ENCODE peak calls at places on chromosomes 13 and 19, in five cellular contexts. One of them, this sample, is unnamed.

GRCh38 chr19:869245-870177 is 10.0 kb downstream of the CFD start:
- DNase-seq in pancreas: no peak
- DNase-seq in ovary: peak
- DNase-seq in CD4-positive, alpha-beta T cell: no peak
- DNase-seq in heart right ventricle: peak
- DNase-seq in this sample: no peak

GRCh38 chr19:33340991-33341390 is 32.5 kb upstream of the CEBPG start:
- DNase-seq in pancreas: no peak
- DNase-seq in ovary: no peak
- DNase-seq in CD4-positive, alpha-beta T cell: no peak
- DNase-seq in heart right ventricle: no peak
- DNase-seq in this sample: no peak

GRCh38 chr13:106522898-106523525 is 12.4 kb downstream of the EFNB2 start:
- DNase-seq in pancreas: no peak
- DNase-seq in ovary: no peak
- DNase-seq in CD4-positive, alpha-beta T cell: no peak
- DNase-seq in heart right ventricle: no peak
- DNase-seq in this sample: no peak

GRCh38 chr13:41621716-41622508 is 164.6 kb downstream of the RGCC start:
- DNase-seq in pancreas: no peak
- DNase-seq in ovary: no peak
- DNase-seq in CD4-positive, alpha-beta T cell: no peak
- DNase-seq in heart right ventricle: no peak
- DNase-seq in this sample: no peak

GRCh38 chr19:44875666-44876418 is 15.2 kb upstream of the TOMM40 start:
- DNase-seq in pancreas: peak
- DNase-seq in ovary: no peak
- DNase-seq in CD4-positive, alpha-beta T cell: no peak
- DNase-seq in heart right ventricle: no peak
- DNase-seq in this sample: no peak

GRCh38 chr19:1141944-1142343 is 32.1 kb downstream of the SBNO2 start:
- DNase-seq in pancreas: no peak
- DNase-seq in ovary: no peak
- DNase-seq in CD4-positive, alpha-beta T cell: no peak
- DNase-seq in heart right ventricle: no peak
- DNase-seq in this sample: no peak

GRCh38 chr19:14517840-14518505 is at the start of gene DNAJB1:
- DNase-seq in pancreas: peak
- DNase-seq in ovary: peak
- DNase-seq in CD4-positive, alpha-beta T cell: peak
- DNase-seq in heart right ventricle: peak
- DNase-seq in this sample: peak

GRCh38 chr19:49780861-49781260 is 14.1 kb downstream of the AP2A1 start:
- DNase-seq in pancreas: no peak
- DNase-seq in ovary: no peak
- DNase-seq in CD4-positive, alpha-beta T cell: no peak
- DNase-seq in heart right ventricle: no peak
- DNase-seq in this sample: no peak

GRCh38 chr13:77857810-77858209 is 60.8 kb downstream of the EDNRB start:
- DNase-seq in pancreas: no peak
- DNase-seq in ovary: no peak
- DNase-seq in CD4-positive, alpha-beta T cell: no peak
- DNase-seq in heart right ventricle: no peak
- DNase-seq in this sample: no peak

GRCh38 chr19:33310606-33311325 is 8.4 kb upstream of the CEBPA start:
- DNase-seq in pancreas: peak
- DNase-seq in ovary: no peak
- DNase-seq in CD4-positive, alpha-beta T cell: no peak
- DNase-seq in heart right ventricle: no peak
- DNase-seq in this sample: no peak

GRCh38 chr13:26583662-26584061 is 26.2 kb downstream of the WASF3 start:
- DNase-seq in pancreas: no peak
- DNase-seq in ovary: no peak
- DNase-seq in CD4-positive, alpha-beta T cell: no peak
- DNase-seq in heart right ventricle: no peak
- DNase-seq in this sample: no peak
- TF ChIP-seq CTCF in pancreas: no peak
- TF ChIP-seq CTCF in ovary: no peak
- TF ChIP-seq CTCF in CD4-positive, alpha-beta T cell: no peak
- TF ChIP-seq CTCF in heart right ventricle: no peak
- TF ChIP-seq CTCF in this sample: no peak

GRCh38 chr13:32415019-32415418 is 12.9 kb downstream of the N4BP2L1 start:
- DNase-seq in pancreas: no peak
- DNase-seq in ovary: no peak
- DNase-seq in CD4-positive, alpha-beta T cell: peak
- DNase-seq in heart right ventricle: no peak
- DNase-seq in this sample: peak
- TF ChIP-seq CTCF in pancreas: no peak
- TF ChIP-seq CTCF in ovary: no peak
- TF ChIP-seq CTCF in CD4-positive, alpha-beta T cell: peak
- TF ChIP-seq CTCF in heart right ventricle: peak
- TF ChIP-seq CTCF in this sample: peak

DNA sequence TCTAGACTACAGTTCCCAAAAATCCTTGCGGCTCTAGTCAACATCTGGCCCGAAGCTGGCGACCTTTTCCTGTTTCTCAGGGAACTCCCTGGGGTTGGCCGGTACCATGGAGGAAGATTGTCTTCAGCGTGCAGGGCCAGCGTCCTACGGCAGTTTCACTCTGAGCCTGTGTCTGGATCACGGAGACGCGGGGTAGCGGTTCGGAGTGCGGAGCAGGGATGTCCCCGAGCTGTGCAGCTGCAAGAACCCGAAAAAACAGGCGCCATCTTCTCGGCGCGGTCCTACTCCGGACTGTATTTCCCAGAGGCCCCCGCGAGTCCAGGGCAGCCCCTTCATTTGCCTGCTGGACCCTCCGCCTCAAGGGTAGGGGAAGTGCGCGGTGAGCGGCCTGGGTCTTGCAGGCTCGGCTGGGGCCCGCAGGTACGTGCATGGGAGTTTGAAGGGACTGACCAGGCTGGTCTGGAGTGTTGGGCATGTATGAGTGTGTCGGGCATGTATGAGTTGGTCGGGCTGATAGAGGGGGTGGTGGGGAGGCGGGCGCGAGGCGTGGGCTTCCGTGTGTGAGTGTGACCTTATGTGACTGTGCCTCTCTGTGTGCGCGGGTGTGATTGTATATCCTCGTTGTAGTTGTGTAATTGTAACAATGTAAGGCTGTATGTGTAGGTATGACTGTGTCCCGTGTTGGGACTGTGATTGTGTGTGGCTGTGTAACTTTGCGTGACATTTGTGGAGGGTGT is at the start of gene ZNF383:
- DNase-seq in pancreas: peak
- DNase-seq in ovary: peak
- DNase-seq in CD4-positive, alpha-beta T cell: peak
- DNase-seq in heart right ventricle: peak
- DNase-seq in this sample: peak
- TF ChIP-seq CTCF in pancreas: no peak
- TF ChIP-seq CTCF in ovary: no peak
- TF ChIP-seq CTCF in CD4-positive, alpha-beta T cell: no peak
- TF ChIP-seq CTCF in heart right ventricle: peak
- TF ChIP-seq CTCF in this sample: no peak

DNA sequence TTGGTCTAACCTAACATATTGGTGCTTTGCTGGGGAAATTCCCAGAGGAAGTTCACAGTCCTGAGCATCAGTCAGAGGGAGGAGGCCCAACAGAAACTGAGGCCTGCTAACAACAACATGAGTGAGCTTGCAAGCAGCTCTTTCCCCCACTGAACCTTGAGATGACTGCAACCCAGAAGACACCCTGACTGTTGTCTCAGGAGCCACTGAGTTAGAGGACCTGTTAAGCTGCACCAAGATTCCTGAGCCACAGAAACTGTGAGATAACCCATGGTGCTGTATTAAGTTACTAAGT is 193.2 kb upstream of the UBL3 start:
- DNase-seq in pancreas: no peak
- DNase-seq in ovary: no peak
- DNase-seq in CD4-positive, alpha-beta T cell: no peak
- DNase-seq in heart right ventricle: no peak
- DNase-seq in this sample: no peak
- TF ChIP-seq CTCF in pancreas: no peak
- TF ChIP-seq CTCF in ovary: no peak
- TF ChIP-seq CTCF in CD4-positive, alpha-beta T cell: no peak
- TF ChIP-seq CTCF in heart right ventricle: no peak
- TF ChIP-seq CTCF in this sample: no peak